ENCODE peak calls at places on chromosomes 3 and 15, in six cellular contexts. M, I, J, T, X and A are unnamed samples.

GRCh38 chr3:89180334-89180733 is 72.9 kb downstream of the EPHA3 start:
- DNase-seq in T (no peak), J (no peak), X (no peak), M (no peak), I (no peak), A (no peak)

GRCh38 chr3:59251899-59252298 is 202.1 kb upstream of the CFAP20DC start:
- DNase-seq in J (no peak), T (no peak), I (no peak), X (peak; percentile 79), M (no peak), A (no peak)

GRCh38 chr3:59611649-59612431 is 562.0 kb upstream of the CFAP20DC start:
- DNase-seq in T (no peak), I (no peak), M (no peak), X (peak; percentile 10), J (no peak), A (no peak)

GRCh38 chr3:13025090-13025489 is 48.1 kb downstream of the IQSEC1 start:
- DNase-seq in J (no peak), X (no peak), T (no peak), I (no peak), M (peak; percentile 64), A (peak; percentile 94)

GRCh38 chr3:100900671-100901070 is 92.5 kb downstream of the ABI3BP start:
- DNase-seq in I (no peak), J (no peak), X (no peak), M (no peak), T (no peak), A (peak; percentile 55)

GRCh38 chr3:182172534-182172933 is 460.8 kb downstream of the SOX2 start:
- DNase-seq in X (no peak), J (no peak), I (no peak), M (no peak), T (no peak), A (no peak)

GRCh38 chr3:97810779-97811390 is 10.9 kb upstream of the CRYBG3 start:
- DNase-seq in X (no peak), T (no peak), I (no peak), M (peak; percentile 28), J (no peak), A (peak; percentile 67)

GRCh38 chr3:103077910-103078309 is 643.1 kb downstream of the ZPLD1 start:
- DNase-seq in I (no peak), J (no peak), M (no peak), X (no peak), T (no peak), A (no peak)

GRCh38 chr15:79436037-79436780 is 4.1 kb downstream of the MINAR1 start:
- DNase-seq in J (no peak), X (peak; percentile 60), I (no peak), M (no peak), T (no peak), A (no peak)

GRCh38 chr15:90000175-90000923 is 775 bp upstream of the ZNF710 start:
- DNase-seq in X (no peak), T (peak; percentile 78), J (no peak), I (peak; percentile 33), M (no peak), A (peak; percentile 66)

GRCh38 chr3:177522051-177522450 is 324.8 kb upstream of the TBL1XR1 start:
- DNase-seq in M (no peak), J (no peak), I (no peak), X (no peak), T (no peak), A (no peak)

GRCh38 chr3:141707741-141708203 is 30.3 kb upstream of the RNF7 start:
- DNase-seq in I (no peak), M (peak; percentile 45), T (no peak), X (peak; percentile 54), J (no peak), A (peak; percentile 53)

GRCh38 chr3:122628567-122628966 is 51.1 kb downstream of the PARP15 start:
- DNase-seq in M (peak; percentile 2), I (no peak), T (no peak), X (no peak), J (no peak), A (peak; percentile 9)

GRCh38 chr3:71202848-71203390 is 380.6 kb downstream of the FOXP1 start:
- DNase-seq in J (no peak), M (no peak), I (no peak), T (no peak), X (no peak), A (no peak)

GRCh38 chr3:114827495-114827894 is 319.6 kb downstream of the ZBTB20 start:
- DNase-seq in M (no peak), X (peak; percentile 68), I (peak; percentile 65), J (no peak), T (peak; percentile 51), A (peak; percentile 63)

GRCh38 chr3:64432870-64433269 is 207.6 kb upstream of the PRICKLE2 start:
- DNase-seq in T (no peak), I (no peak), J (no peak), X (no peak), M (no peak), A (no peak)

GRCh38 chr15:82952156-82953081 is at the start of gene HOMER2:
- DNase-seq in I (peak; percentile 8), T (peak; percentile 61), J (no peak), X (no peak), M (no peak), A (peak; percentile 69)

GRCh38 chr3:130925628-130926027 is 31.7 kb downstream of the ATP2C1 start:
- DNase-seq in M (no peak), J (no peak), T (no peak), X (no peak), I (no peak), A (peak; percentile 40)

GRCh38 chr3:52234516-52235447 is 4.2 kb downstream of the TWF2 start:
- DNase-seq in M (no peak), J (no peak), X (no peak), T (no peak), I (no peak), A (no peak)

GRCh38 chr3:160808838-160809237 is 52.8 kb downstream of the PPM1L start:
- DNase-seq in J (no peak), I (no peak), X (no peak), T (no peak), M (no peak), A (no peak)

GRCh38 chr3:185900228-185900627 is 37.6 kb downstream of the TRA2B start:
- DNase-seq in M (peak; percentile 96), I (no peak), T (no peak), J (peak; percentile 71), X (peak; percentile 97), A (peak; percentile 99)

GRCh38 chr3:141646760-141647561 is 91.1 kb upstream of the RNF7 start:
- DNase-seq in J (no peak), T (no peak), I (peak; percentile 16), M (no peak), X (peak; percentile 91), A (peak; percentile 44)

GRCh38 chr3:133276594-133276993 is 123.3 kb upstream of the BFSP2 start:
- DNase-seq in X (no peak), J (no peak), M (no peak), I (no peak), T (no peak), A (no peak)

GRCh38 chr3:1118074-1118473 is 25.2 kb downstream of the CNTN6 start:
- DNase-seq in X (peak; percentile 48), M (no peak), J (no peak), T (no peak), I (no peak), A (peak; percentile 2)